ENCODE peak calls at places on chromosomes 4 and X, in six cellular contexts. B, A, X, P, F and Y are unnamed samples.

GRCh38 chr4:21569638-21570037 is 378.9 kb downstream of the KCNIP4 start:
- DNase-seq in B (no peak), A (no peak), X (no peak), P (no peak), F (no peak), Y (no peak)

GRCh38 chr4:138199568-138200235 is 42.4 kb downstream of the SLC7A11 start:
- DNase-seq in B (peak), A (no peak), X (peak), P (no peak), F (no peak), Y (peak)

GRCh38 chr4:155487231-155487630 is 110.5 kb upstream of the MAP9 start:
- DNase-seq in B (no peak), A (no peak), X (no peak), P (no peak), F (no peak), Y (no peak)

GRCh38 chr4:14254252-14254651 is 626.7 kb upstream of the BOD1L1 start:
- DNase-seq in B (peak), A (peak), X (peak), P (peak), F (peak), Y (peak)

GRCh38 chrX:134431894-134432293 is 28.1 kb upstream of the HPRT1 start:
- DNase-seq in B (no peak), A (peak), X (peak), P (peak), F (no peak), Y (peak)

GRCh38 chrX:49172280-49172780 is 632 bp downstream of the PLP2 start:
- DNase-seq in B (peak), A (no peak), X (peak), P (no peak), F (no peak), Y (peak)

GRCh38 chrX:83008415-83008814 is 499.7 kb upstream of the POU3F4 start:
- DNase-seq in B (no peak), A (no peak), X (peak), P (no peak), F (no peak), Y (no peak)

GRCh38 chrX:63713510-63713909 is 71.5 kb downstream of the ARHGEF9 start:
- DNase-seq in B (peak), A (no peak), X (no peak), P (no peak), F (peak), Y (peak)

GRCh38 chr4:180394730-180395129 is 1848.5 kb upstream of the TENM3 start:
- DNase-seq in B (no peak), A (no peak), X (no peak), P (no peak), F (no peak), Y (no peak)

GRCh38 chrX:15686818-15687685 is 22.4 kb upstream of the CLTRN start:
- DNase-seq in B (peak), A (peak), X (peak), P (peak), F (peak), Y (peak)

GRCh38 chr4:108352664-108353308 is 184.1 kb upstream of the LEF1 start:
- DNase-seq in B (no peak), A (no peak), X (no peak), P (no peak), F (no peak), Y (no peak)

GRCh38 chr4:98657531-98658286 is 702 bp downstream of the TSPAN5 start:
- DNase-seq in B (no peak), A (no peak), X (no peak), P (peak), F (peak), Y (peak)

DNA sequence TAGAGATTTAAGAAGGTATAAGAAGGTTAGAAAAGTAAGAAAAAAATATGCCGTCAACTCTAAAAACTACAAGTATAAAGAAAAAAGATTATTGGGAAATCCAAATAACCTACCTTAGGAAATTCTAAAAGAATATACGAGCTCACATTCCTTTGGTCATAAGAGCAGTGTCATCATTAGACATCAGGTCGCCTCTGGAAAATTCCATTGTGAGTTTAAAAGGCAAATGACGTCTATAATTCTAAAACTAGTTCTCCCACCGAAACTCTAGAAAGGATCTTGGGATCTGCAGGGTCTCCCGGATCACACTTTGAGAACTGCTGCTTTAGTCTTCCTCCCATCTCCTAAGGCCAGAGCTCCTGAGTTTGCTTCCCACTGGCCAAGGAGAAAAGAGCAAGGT is 518 bp upstream of the SAT1 start:
- DNase-seq in B (no peak), A (no peak), X (no peak), P (no peak), F (no peak), Y (no peak)
- H3K4me3 ChIP-seq in B (no peak), A (no peak), X (peak), P (peak), F (peak), Y (peak)

DNA sequence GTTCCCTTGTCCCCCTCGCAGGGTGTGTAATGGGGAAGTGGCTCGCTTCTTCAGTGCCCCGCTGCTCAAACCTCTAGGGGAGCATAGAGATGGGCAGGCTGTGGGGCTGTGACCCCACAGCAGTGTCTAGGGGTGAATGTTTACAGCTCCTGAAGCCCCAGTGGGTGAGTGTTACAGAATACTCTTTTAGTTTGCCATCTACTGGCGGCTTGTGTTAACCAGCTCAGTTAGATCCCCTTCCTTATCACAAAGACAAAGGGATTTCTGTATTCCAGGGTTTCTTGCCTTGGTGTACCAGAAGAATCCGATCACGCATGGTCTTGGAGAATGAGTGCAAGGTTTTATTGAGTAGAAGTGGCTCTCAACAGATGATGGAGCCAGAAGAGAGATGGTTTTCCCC is 108.1 kb upstream of the IQCM start:
- DNase-seq in B (no peak), A (no peak), X (no peak), P (no peak), F (no peak), Y (no peak)
- TF ChIP-seq CTCF in B (no peak), A (no peak), X (no peak), P (no peak), F (peak), Y (no peak)

DNA sequence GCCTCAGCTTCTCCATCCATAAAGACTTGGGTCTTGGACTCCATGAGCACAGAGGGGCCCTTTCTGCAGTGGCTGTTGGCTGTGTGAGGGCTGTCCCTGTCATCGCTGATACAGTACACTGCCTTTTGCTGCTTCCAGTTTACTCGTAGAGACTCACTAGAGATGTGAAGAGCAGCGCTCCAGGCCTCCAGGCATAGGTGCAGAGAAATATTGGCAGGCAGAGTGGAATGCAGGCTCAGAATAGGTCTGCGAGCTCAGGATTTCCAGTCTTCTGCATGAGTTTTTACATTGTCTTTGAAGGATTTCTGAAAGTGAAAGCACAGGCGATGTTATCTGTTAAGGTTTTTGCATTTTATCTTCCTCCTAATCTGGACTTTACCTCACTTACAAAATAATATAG is 97.4 kb downstream of the AASDH start:
- DNase-seq in B (no peak), A (no peak), X (no peak), P (no peak), F (no peak), Y (peak)
- H3K4me3 ChIP-seq in B (no peak), A (no peak), X (peak), P (no peak), F (no peak), Y (no peak)

GRCh38 chrX:108811891-108812290 is 75.5 kb upstream of the IRS4 start:
- DNase-seq in B (no peak), A (no peak), X (no peak), P (no peak), F (peak), Y (no peak)
- TF ChIP-seq CTCF in B (no peak), A (no peak), X (no peak), P (no peak), F (peak), Y (no peak)

DNA sequence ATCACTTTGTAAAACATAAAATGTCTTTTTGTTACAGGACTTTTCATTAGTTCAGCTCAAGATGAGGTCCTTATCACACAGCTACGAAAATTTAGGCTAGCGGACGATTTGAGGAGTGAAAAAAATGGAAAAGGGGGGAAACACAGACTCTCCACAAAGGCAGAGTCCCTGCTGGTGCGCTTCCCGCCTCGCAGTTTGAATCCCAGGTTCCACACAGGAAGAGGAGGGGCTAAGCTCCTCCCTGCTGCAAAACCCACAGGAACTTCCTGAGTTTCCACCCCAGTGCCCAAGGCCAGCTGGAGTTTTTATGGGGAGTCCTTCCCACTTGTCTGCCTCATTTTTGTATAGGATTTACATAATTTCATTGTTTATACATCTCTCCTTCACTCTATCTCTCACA is 11.2 kb downstream of the ADAM29 start:
- DNase-seq in B (no peak), A (no peak), X (peak), P (no peak), F (no peak), Y (no peak)
- H3K4me3 ChIP-seq in B (no peak), A (no peak), X (peak), P (no peak), F (no peak), Y (no peak)

GRCh38 chr4:106695846-106696245 is 327.3 kb upstream of the GIMD1 start:
- DNase-seq in B (no peak), A (no peak), X (no peak), P (no peak), F (no peak), Y (no peak)

GRCh38 chr4:106687026-106687425 is 318.4 kb upstream of the GIMD1 start:
- DNase-seq in B (no peak), A (no peak), X (no peak), P (peak), F (no peak), Y (no peak)

GRCh38 chr4:106694232-106694631 is 325.7 kb upstream of the GIMD1 start:
- DNase-seq in B (no peak), A (no peak), X (no peak), P (no peak), F (no peak), Y (no peak)

GRCh38 chr4:106690487-106690886 is 321.9 kb upstream of the GIMD1 start:
- DNase-seq in B (no peak), A (no peak), X (no peak), P (peak), F (no peak), Y (peak)

DNA sequence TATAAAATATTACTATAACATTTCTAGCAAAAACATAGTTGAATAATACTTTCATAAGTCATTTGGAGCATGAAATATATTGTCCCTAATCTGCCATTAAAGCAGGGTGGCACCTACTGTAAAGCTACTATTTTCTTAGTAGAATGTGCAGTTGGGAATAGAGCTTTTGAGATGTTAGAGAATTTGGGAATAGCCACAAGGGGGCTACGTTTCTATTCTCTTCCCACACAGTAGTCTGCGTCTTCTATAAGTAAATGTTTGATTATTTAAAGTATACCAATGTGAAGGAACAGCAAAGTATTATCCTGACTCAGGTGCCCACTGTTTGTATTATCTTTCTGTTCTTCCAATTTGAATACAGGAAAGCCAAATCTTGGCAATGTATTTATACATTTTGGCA is 323.2 kb upstream of the GIMD1 start:
- DNase-seq in B (no peak), A (no peak), X (no peak), P (peak), F (no peak), Y (peak)
- TF ChIP-seq CTCF in B (no peak), A (no peak), X (no peak), P (peak), F (peak), Y (peak)

GRCh38 chrX:121641560-121641959 is 594.1 kb downstream of the GLUD2 start:
- DNase-seq in B (no peak), A (peak), X (no peak), P (no peak), F (no peak), Y (peak)
- H3K4me3 ChIP-seq in B (no peak), A (no peak), X (no peak), P (no peak), F (no peak), Y (no peak)

GRCh38 chr4:48016141-48017107 is at the start of the genes CNGA1 and NIPAL1:
- DNase-seq in B (peak), A (no peak), X (peak), P (peak), F (peak), Y (peak)
- TF ChIP-seq CTCF in B (no peak), A (peak), X (peak), P (peak), F (peak), Y (peak)

GRCh38 chrX:30627818-30628652 is 25.2 kb upstream of the GK start:
- DNase-seq in B (no peak), A (no peak), X (no peak), P (no peak), F (no peak), Y (no peak)

GRCh38 chrX:30622361-30622760 is 30.9 kb upstream of the GK start:
- DNase-seq in B (no peak), A (no peak), X (no peak), P (no peak), F (no peak), Y (no peak)

GRCh38 chrX:30620980-30621716 is 32.1 kb upstream of the GK start:
- DNase-seq in B (no peak), A (peak), X (no peak), P (peak), F (no peak), Y (peak)

DNA sequence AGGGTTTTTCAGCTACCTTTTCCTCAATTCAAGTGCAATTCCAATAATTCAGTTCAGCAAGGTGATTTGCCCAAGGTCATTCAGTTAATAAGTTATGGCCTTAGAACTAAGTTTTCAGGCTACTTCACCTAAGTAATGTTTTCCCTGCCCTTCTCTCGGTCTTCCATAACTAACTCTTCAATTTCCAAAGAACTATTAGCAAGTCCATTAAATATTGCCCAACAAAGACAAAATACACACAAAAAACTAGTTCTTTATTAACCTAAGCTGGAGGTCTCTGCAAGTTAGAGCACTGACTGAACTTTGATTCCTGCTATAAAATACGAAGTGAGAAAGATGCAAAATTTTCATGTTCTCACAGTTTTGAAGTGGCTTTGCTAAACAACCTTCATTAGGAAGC is 26.8 kb upstream of the GK start:
- DNase-seq in B (no peak), A (no peak), X (no peak), P (no peak), F (no peak), Y (no peak)
- H3K4me3 ChIP-seq in B (no peak), A (no peak), X (no peak), P (no peak), F (no peak), Y (no peak)